ENCODE peak calls at places on chromosome 3, in ten cellular contexts. One of them, this sample, is unnamed.

GRCh38 chr3:171309906-171310359 is 150.3 kb downstream of the TNIK start:
- DNase-seq in ovary: no peak
- DNase-seq in right atrium auricular region: no peak
- DNase-seq in Panc1: no peak
- DNase-seq in CD8-positive, alpha-beta T cell: no peak
- DNase-seq in Peyer's patch: no peak
- DNase-seq in neuronal stem cell: no peak
- DNase-seq in BE2C: peak; percentile 24
- DNase-seq in A673: no peak
- DNase-seq in heart right ventricle: no peak
- DNase-seq in this sample: no peak

GRCh38 chr3:21942328-21942727 is 191.3 kb upstream of the ZNF385D start:
- DNase-seq in ovary: no peak
- DNase-seq in right atrium auricular region: no peak
- DNase-seq in Panc1: peak; percentile 39
- DNase-seq in CD8-positive, alpha-beta T cell: no peak
- DNase-seq in Peyer's patch: no peak
- DNase-seq in neuronal stem cell: no peak
- DNase-seq in BE2C: no peak
- DNase-seq in A673: no peak
- DNase-seq in heart right ventricle: peak; percentile 54
- DNase-seq in this sample: no peak

GRCh38 chr3:132781922-132782321 is 59.7 kb upstream of the NPHP3 start:
- DNase-seq in ovary: no peak
- DNase-seq in right atrium auricular region: no peak
- DNase-seq in Panc1: no peak
- DNase-seq in CD8-positive, alpha-beta T cell: no peak
- DNase-seq in Peyer's patch: no peak
- DNase-seq in neuronal stem cell: no peak
- DNase-seq in BE2C: no peak
- DNase-seq in A673: no peak
- DNase-seq in heart right ventricle: no peak
- DNase-seq in this sample: no peak

GRCh38 chr3:40869939-40870338 is 329.4 kb upstream of the CTNNB1 start:
- DNase-seq in ovary: no peak
- DNase-seq in right atrium auricular region: no peak
- DNase-seq in Panc1: no peak
- DNase-seq in CD8-positive, alpha-beta T cell: no peak
- DNase-seq in Peyer's patch: no peak
- DNase-seq in neuronal stem cell: no peak
- DNase-seq in BE2C: no peak
- DNase-seq in A673: no peak
- DNase-seq in heart right ventricle: no peak
- DNase-seq in this sample: no peak

GRCh38 chr3:190260301-190260700 is 61.9 kb downstream of the CLDN1 start:
- DNase-seq in ovary: no peak
- DNase-seq in right atrium auricular region: no peak
- DNase-seq in Panc1: no peak
- DNase-seq in CD8-positive, alpha-beta T cell: no peak
- DNase-seq in Peyer's patch: no peak
- DNase-seq in neuronal stem cell: no peak
- DNase-seq in BE2C: no peak
- DNase-seq in A673: no peak
- DNase-seq in heart right ventricle: no peak
- DNase-seq in this sample: no peak

GRCh38 chr3:171446801-171447578 is 13.2 kb downstream of the TNIK start:
- DNase-seq in ovary: no peak
- DNase-seq in right atrium auricular region: no peak
- DNase-seq in Panc1: peak; percentile 65
- DNase-seq in CD8-positive, alpha-beta T cell: no peak
- DNase-seq in Peyer's patch: no peak
- DNase-seq in neuronal stem cell: no peak
- DNase-seq in BE2C: peak; percentile 18
- DNase-seq in A673: peak; percentile 44
- DNase-seq in heart right ventricle: no peak
- DNase-seq in this sample: no peak

GRCh38 chr3:18469775-18470174 is 44.6 kb upstream of the SATB1 start:
- DNase-seq in ovary: no peak
- DNase-seq in right atrium auricular region: no peak
- DNase-seq in Panc1: no peak
- DNase-seq in CD8-positive, alpha-beta T cell: no peak
- DNase-seq in Peyer's patch: no peak
- DNase-seq in neuronal stem cell: no peak
- DNase-seq in BE2C: no peak
- DNase-seq in A673: no peak
- DNase-seq in heart right ventricle: no peak
- DNase-seq in this sample: no peak

GRCh38 chr3:49689046-49689886 is at the start of the genes MST1 and RNF123:
- DNase-seq in ovary: peak; percentile 88
- DNase-seq in right atrium auricular region: peak; percentile 86
- DNase-seq in Panc1: no peak
- DNase-seq in CD8-positive, alpha-beta T cell: peak; percentile 89
- DNase-seq in Peyer's patch: peak; percentile 78
- DNase-seq in neuronal stem cell: peak; percentile 93
- DNase-seq in BE2C: peak; percentile 91
- DNase-seq in A673: peak; percentile 84
- DNase-seq in heart right ventricle: peak; percentile 93
- DNase-seq in this sample: peak; percentile 94

GRCh38 chr3:149536429-149536828 is 61.9 kb downstream of the TM4SF4 start:
- DNase-seq in ovary: peak; percentile 59
- DNase-seq in right atrium auricular region: no peak
- DNase-seq in Panc1: no peak
- DNase-seq in CD8-positive, alpha-beta T cell: no peak
- DNase-seq in Peyer's patch: no peak
- DNase-seq in neuronal stem cell: peak; percentile 63
- DNase-seq in BE2C: peak; percentile 62
- DNase-seq in A673: no peak
- DNase-seq in heart right ventricle: peak; percentile 78
- DNase-seq in this sample: peak; percentile 79

GRCh38 chr3:149534082-149534481 is 59.6 kb downstream of the TM4SF4 start:
- DNase-seq in ovary: no peak
- DNase-seq in right atrium auricular region: no peak
- DNase-seq in Panc1: no peak
- DNase-seq in CD8-positive, alpha-beta T cell: no peak
- DNase-seq in Peyer's patch: no peak
- DNase-seq in neuronal stem cell: no peak
- DNase-seq in BE2C: no peak
- DNase-seq in A673: no peak
- DNase-seq in heart right ventricle: no peak
- DNase-seq in this sample: no peak

GRCh38 chr3:149534671-149535394 is 60.3 kb downstream of the TM4SF4 start:
- DNase-seq in ovary: no peak
- DNase-seq in right atrium auricular region: no peak
- DNase-seq in Panc1: no peak
- DNase-seq in CD8-positive, alpha-beta T cell: no peak
- DNase-seq in Peyer's patch: no peak
- DNase-seq in neuronal stem cell: no peak
- DNase-seq in BE2C: no peak
- DNase-seq in A673: peak; percentile 25
- DNase-seq in heart right ventricle: no peak
- DNase-seq in this sample: no peak

GRCh38 chr3:149532463-149533180 is 58.1 kb downstream of the TM4SF4 start:
- DNase-seq in ovary: no peak
- DNase-seq in right atrium auricular region: no peak
- DNase-seq in Panc1: no peak
- DNase-seq in CD8-positive, alpha-beta T cell: no peak
- DNase-seq in Peyer's patch: no peak
- DNase-seq in neuronal stem cell: no peak
- DNase-seq in BE2C: no peak
- DNase-seq in A673: no peak
- DNase-seq in heart right ventricle: no peak
- DNase-seq in this sample: no peak

GRCh38 chr3:149535395-149535685 is 60.8 kb downstream of the TM4SF4 start:
- DNase-seq in ovary: no peak
- DNase-seq in right atrium auricular region: no peak
- DNase-seq in Panc1: no peak
- DNase-seq in CD8-positive, alpha-beta T cell: no peak
- DNase-seq in Peyer's patch: no peak
- DNase-seq in neuronal stem cell: no peak
- DNase-seq in BE2C: no peak
- DNase-seq in A673: no peak
- DNase-seq in heart right ventricle: no peak
- DNase-seq in this sample: no peak
- H3K4me3 ChIP-seq in ovary: no peak overlapping the region
- H3K4me3 ChIP-seq in right atrium auricular region: no peak overlapping the region
- H3K4me3 ChIP-seq in Panc1: peak overlapping the region; percentile 16
- H3K4me3 ChIP-seq in CD8-positive, alpha-beta T cell: no peak overlapping the region
- H3K4me3 ChIP-seq in Peyer's patch: no peak overlapping the region
- H3K4me3 ChIP-seq in neuronal stem cell: no peak overlapping the region
- H3K4me3 ChIP-seq in BE2C: no peak overlapping the region
- H3K4me3 ChIP-seq in A673: peak overlapping the region; percentile 2
- H3K4me3 ChIP-seq in heart right ventricle: no peak overlapping the region
- H3K4me3 ChIP-seq in this sample: no peak overlapping the region

GRCh38 chr3:127459205-127459604 is 131.3 kb downstream of the TPRA1 start:
- DNase-seq in ovary: no peak
- DNase-seq in right atrium auricular region: no peak
- DNase-seq in Panc1: no peak
- DNase-seq in CD8-positive, alpha-beta T cell: no peak
- DNase-seq in Peyer's patch: no peak
- DNase-seq in neuronal stem cell: no peak
- DNase-seq in BE2C: no peak
- DNase-seq in A673: no peak
- DNase-seq in heart right ventricle: no peak
- DNase-seq in this sample: no peak

GRCh38 chr3:127459891-127460290 is 130.6 kb downstream of the TPRA1 start:
- DNase-seq in ovary: no peak
- DNase-seq in right atrium auricular region: no peak
- DNase-seq in Panc1: no peak
- DNase-seq in CD8-positive, alpha-beta T cell: no peak
- DNase-seq in Peyer's patch: no peak
- DNase-seq in neuronal stem cell: no peak
- DNase-seq in BE2C: no peak
- DNase-seq in A673: no peak
- DNase-seq in heart right ventricle: no peak
- DNase-seq in this sample: no peak

GRCh38 chr3:127457094-127457475 is 133.4 kb downstream of the TPRA1 start:
- DNase-seq in ovary: peak; percentile 38
- DNase-seq in right atrium auricular region: no peak
- DNase-seq in Panc1: no peak
- DNase-seq in CD8-positive, alpha-beta T cell: no peak
- DNase-seq in Peyer's patch: no peak
- DNase-seq in neuronal stem cell: no peak
- DNase-seq in BE2C: no peak
- DNase-seq in A673: peak; percentile 18
- DNase-seq in heart right ventricle: no peak
- DNase-seq in this sample: no peak

GRCh38 chr3:127457746-127458145 is 132.8 kb downstream of the TPRA1 start:
- DNase-seq in ovary: no peak
- DNase-seq in right atrium auricular region: no peak
- DNase-seq in Panc1: no peak
- DNase-seq in CD8-positive, alpha-beta T cell: no peak
- DNase-seq in Peyer's patch: no peak
- DNase-seq in neuronal stem cell: no peak
- DNase-seq in BE2C: no peak
- DNase-seq in A673: no peak
- DNase-seq in heart right ventricle: no peak
- DNase-seq in this sample: no peak

DNA sequence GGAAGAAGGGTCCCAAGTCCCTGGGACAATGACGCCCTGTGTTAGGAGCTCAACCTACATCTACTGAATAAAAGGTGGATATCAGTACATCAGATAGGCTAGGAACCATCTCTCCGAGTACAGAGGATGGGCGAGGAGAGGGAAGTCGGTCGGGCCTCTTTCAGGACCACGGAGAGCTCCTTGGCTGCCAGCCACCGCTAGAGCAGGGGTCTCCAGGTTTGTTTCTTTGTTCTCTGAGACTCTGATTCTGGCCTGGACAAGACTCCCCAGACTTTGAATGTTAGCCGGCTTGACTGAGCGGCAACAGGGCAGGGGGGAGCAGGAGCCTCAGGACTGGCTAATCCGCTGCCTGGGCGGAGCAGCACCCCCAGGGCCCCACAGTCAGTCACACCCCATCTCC is 131.8 kb downstream of the TPRA1 start:
- DNase-seq in ovary: no peak
- DNase-seq in right atrium auricular region: no peak
- DNase-seq in Panc1: no peak
- DNase-seq in CD8-positive, alpha-beta T cell: no peak
- DNase-seq in Peyer's patch: no peak
- DNase-seq in neuronal stem cell: peak; percentile 91
- DNase-seq in BE2C: no peak
- DNase-seq in A673: peak; percentile 60
- DNase-seq in heart right ventricle: no peak
- DNase-seq in this sample: no peak
- H3K27me3 ChIP-seq in ovary: no peaks in the 10 kb centered on the region
- H3K27me3 ChIP-seq in right atrium auricular region: peaks cover 4% of the 10 kb centered on the region
- H3K27me3 ChIP-seq in Panc1: no peaks in the 10 kb centered on the region
- H3K27me3 ChIP-seq in CD8-positive, alpha-beta T cell: peaks cover 9% of the 10 kb centered on the region
- H3K27me3 ChIP-seq in Peyer's patch: peaks cover 12% of the 10 kb centered on the region
- H3K27me3 ChIP-seq in neuronal stem cell: peaks cover 20% of the 10 kb centered on the region
- H3K27me3 ChIP-seq in BE2C: no peaks in the 10 kb centered on the region
- H3K27me3 ChIP-seq in A673: peaks cover 44% of the 10 kb centered on the region
- H3K27me3 ChIP-seq in heart right ventricle: peaks cover 60% of the 10 kb centered on the region
- H3K27me3 ChIP-seq in this sample: peaks cover 42% of the 10 kb centered on the region

GRCh38 chr3:152446495-152446894 is 177.8 kb downstream of the MBNL1 start:
- DNase-seq in ovary: peak; percentile 26
- DNase-seq in right atrium auricular region: no peak
- DNase-seq in Panc1: no peak
- DNase-seq in CD8-positive, alpha-beta T cell: no peak
- DNase-seq in Peyer's patch: no peak
- DNase-seq in neuronal stem cell: no peak
- DNase-seq in BE2C: no peak
- DNase-seq in A673: no peak
- DNase-seq in heart right ventricle: no peak
- DNase-seq in this sample: no peak
- H3K4me1 ChIP-seq in ovary: no peaks in the 10 kb centered on the region
- H3K4me1 ChIP-seq in right atrium auricular region: peaks cover 29% of the 10 kb centered on the region
- H3K4me1 ChIP-seq in Panc1: peaks cover 8% of the 10 kb centered on the region
- H3K4me1 ChIP-seq in CD8-positive, alpha-beta T cell: peaks cover 54% of the 10 kb centered on the region
- H3K4me1 ChIP-seq in Peyer's patch: no peaks in the 10 kb centered on the region
- H3K4me1 ChIP-seq in neuronal stem cell: no peaks in the 10 kb centered on the region
- H3K4me1 ChIP-seq in BE2C: peaks cover 2% of the 10 kb centered on the region
- H3K4me1 ChIP-seq in A673: peaks cover 16% of the 10 kb centered on the region
- H3K4me1 ChIP-seq in heart right ventricle: no peaks in the 10 kb centered on the region
- H3K4me1 ChIP-seq in this sample: peaks cover 37% of the 10 kb centered on the region

GRCh38 chr3:42052132-42052866 is 38.9 kb upstream of the TRAK1 start:
- DNase-seq in ovary: no peak
- DNase-seq in right atrium auricular region: peak; percentile 57
- DNase-seq in Panc1: no peak
- DNase-seq in CD8-positive, alpha-beta T cell: no peak
- DNase-seq in Peyer's patch: no peak
- DNase-seq in neuronal stem cell: no peak
- DNase-seq in BE2C: no peak
- DNase-seq in A673: no peak
- DNase-seq in heart right ventricle: no peak
- DNase-seq in this sample: no peak

GRCh38 chr3:42055291-42055690 is 35.9 kb upstream of the TRAK1 start:
- DNase-seq in ovary: no peak
- DNase-seq in right atrium auricular region: no peak
- DNase-seq in Panc1: no peak
- DNase-seq in CD8-positive, alpha-beta T cell: no peak
- DNase-seq in Peyer's patch: no peak
- DNase-seq in neuronal stem cell: no peak
- DNase-seq in BE2C: no peak
- DNase-seq in A673: no peak
- DNase-seq in heart right ventricle: no peak
- DNase-seq in this sample: no peak

GRCh38 chr3:42053476-42053875 is 37.7 kb upstream of the TRAK1 start:
- DNase-seq in ovary: no peak
- DNase-seq in right atrium auricular region: peak; percentile 58
- DNase-seq in Panc1: no peak
- DNase-seq in CD8-positive, alpha-beta T cell: no peak
- DNase-seq in Peyer's patch: no peak
- DNase-seq in neuronal stem cell: no peak
- DNase-seq in BE2C: no peak
- DNase-seq in A673: no peak
- DNase-seq in heart right ventricle: peak; percentile 67
- DNase-seq in this sample: peak; percentile 71

GRCh38 chr3:42051384-42052131 is 39.6 kb upstream of the TRAK1 start:
- DNase-seq in ovary: no peak
- DNase-seq in right atrium auricular region: peak; percentile 68
- DNase-seq in Panc1: no peak
- DNase-seq in CD8-positive, alpha-beta T cell: no peak
- DNase-seq in Peyer's patch: no peak
- DNase-seq in neuronal stem cell: no peak
- DNase-seq in BE2C: no peak
- DNase-seq in A673: no peak
- DNase-seq in heart right ventricle: no peak
- DNase-seq in this sample: no peak

GRCh38 chr3:42052867-42053351 is 38.2 kb upstream of the TRAK1 start:
- DNase-seq in ovary: no peak
- DNase-seq in right atrium auricular region: no peak
- DNase-seq in Panc1: no peak
- DNase-seq in CD8-positive, alpha-beta T cell: no peak
- DNase-seq in Peyer's patch: no peak
- DNase-seq in neuronal stem cell: no peak
- DNase-seq in BE2C: no peak
- DNase-seq in A673: no peak
- DNase-seq in heart right ventricle: no peak
- DNase-seq in this sample: no peak
- H3K4me3 ChIP-seq in ovary: no peak overlapping the region
- H3K4me3 ChIP-seq in right atrium auricular region: no peak overlapping the region
- H3K4me3 ChIP-seq in Panc1: no peak overlapping the region
- H3K4me3 ChIP-seq in CD8-positive, alpha-beta T cell: no peak overlapping the region
- H3K4me3 ChIP-seq in Peyer's patch: no peak overlapping the region
- H3K4me3 ChIP-seq in neuronal stem cell: peak overlapping the region; percentile 34
- H3K4me3 ChIP-seq in BE2C: no peak overlapping the region
- H3K4me3 ChIP-seq in A673: no peak overlapping the region
- H3K4me3 ChIP-seq in heart right ventricle: peak overlapping the region; percentile 0
- H3K4me3 ChIP-seq in this sample: no peak overlapping the region